ENCODE peak calls at places on chromosomes 11 and 22, in eight cellular contexts. One of them, this sample, is unnamed.
A peak's percentile ranks its signal among the peaks of the same experiment; 100 is the strongest.

GRCh38 chr22:50612715-50613221 is 12.2 kb downstream of the MAPK8IP2 start:
- DNase-seq in NCI-H1930: no peak
- DNase-seq in iris pigment epithelial cell: no peak
- DNase-seq in NCI-H2171: no peak
- DNase-seq in stimulated activated CD4-positive, alpha-beta T cell treated with anti-CD3 and anti-CD28 coated beads, Interleukin-15, amount 100 ng/mL, for 24 hours: peak; percentile 26
- DNase-seq in NCI-H460: no peak
- DNase-seq in HFF-Myc: no peak
- DNase-seq in cardiac muscle cell: no peak
- DNase-seq in this sample: no peak

GRCh38 chr11:68003846-68004550 is at the start of gene UNC93B1:
- DNase-seq in NCI-H1930: no peak
- DNase-seq in iris pigment epithelial cell: peak; percentile 67
- DNase-seq in NCI-H2171: no peak
- DNase-seq in stimulated activated CD4-positive, alpha-beta T cell treated with anti-CD3 and anti-CD28 coated beads, Interleukin-15, amount 100 ng/mL, for 24 hours: peak; percentile 91
- DNase-seq in NCI-H460: peak; percentile 77
- DNase-seq in HFF-Myc: no peak
- DNase-seq in cardiac muscle cell: peak; percentile 86
- DNase-seq in this sample: no peak

GRCh38 chr11:103773059-103773458 is 263.4 kb upstream of the DDI1 start:
- DNase-seq in NCI-H1930: no peak
- DNase-seq in iris pigment epithelial cell: peak; percentile 84
- DNase-seq in NCI-H2171: no peak
- DNase-seq in stimulated activated CD4-positive, alpha-beta T cell treated with anti-CD3 and anti-CD28 coated beads, Interleukin-15, amount 100 ng/mL, for 24 hours: no peak
- DNase-seq in NCI-H460: no peak
- DNase-seq in HFF-Myc: no peak
- DNase-seq in cardiac muscle cell: peak; percentile 95
- DNase-seq in this sample: no peak

GRCh38 chr11:64146036-64146943 is 19.6 kb downstream of the MACROD1 start:
- DNase-seq in NCI-H1930: no peak
- DNase-seq in iris pigment epithelial cell: peak; percentile 31
- DNase-seq in NCI-H2171: peak; percentile 77
- DNase-seq in stimulated activated CD4-positive, alpha-beta T cell treated with anti-CD3 and anti-CD28 coated beads, Interleukin-15, amount 100 ng/mL, for 24 hours: peak; percentile 72
- DNase-seq in NCI-H460: peak; percentile 29
- DNase-seq in HFF-Myc: no peak
- DNase-seq in cardiac muscle cell: peak; percentile 45
- DNase-seq in this sample: peak; percentile 27

GRCh38 chr22:43152001-43152354 is 619 bp downstream of the TSPO start:
- DNase-seq in NCI-H1930: no peak
- DNase-seq in iris pigment epithelial cell: no peak
- DNase-seq in NCI-H2171: no peak
- DNase-seq in stimulated activated CD4-positive, alpha-beta T cell treated with anti-CD3 and anti-CD28 coated beads, Interleukin-15, amount 100 ng/mL, for 24 hours: peak; percentile 23
- DNase-seq in NCI-H460: no peak
- DNase-seq in HFF-Myc: no peak
- DNase-seq in cardiac muscle cell: no peak
- DNase-seq in this sample: no peak

GRCh38 chr22:25172153-25172552 is 27.5 kb upstream of the CRYBB3 start:
- DNase-seq in NCI-H1930: no peak
- DNase-seq in iris pigment epithelial cell: no peak
- DNase-seq in NCI-H2171: no peak
- DNase-seq in stimulated activated CD4-positive, alpha-beta T cell treated with anti-CD3 and anti-CD28 coated beads, Interleukin-15, amount 100 ng/mL, for 24 hours: peak; percentile 43
- DNase-seq in NCI-H460: no peak
- DNase-seq in HFF-Myc: no peak
- DNase-seq in cardiac muscle cell: peak; percentile 12
- DNase-seq in this sample: no peak

GRCh38 chr11:126879516-126879915 is 121.1 kb downstream of the KIRREL3 start:
- DNase-seq in NCI-H1930: no peak
- DNase-seq in iris pigment epithelial cell: no peak
- DNase-seq in NCI-H2171: no peak
- DNase-seq in stimulated activated CD4-positive, alpha-beta T cell treated with anti-CD3 and anti-CD28 coated beads, Interleukin-15, amount 100 ng/mL, for 24 hours: no peak
- DNase-seq in NCI-H460: no peak
- DNase-seq in HFF-Myc: no peak
- DNase-seq in cardiac muscle cell: no peak
- DNase-seq in this sample: no peak

GRCh38 chr11:132064987-132065620 is 694.7 kb downstream of the NTM start:
- DNase-seq in NCI-H1930: no peak
- DNase-seq in iris pigment epithelial cell: peak; percentile 96
- DNase-seq in NCI-H2171: no peak
- DNase-seq in stimulated activated CD4-positive, alpha-beta T cell treated with anti-CD3 and anti-CD28 coated beads, Interleukin-15, amount 100 ng/mL, for 24 hours: no peak
- DNase-seq in NCI-H460: peak; percentile 54
- DNase-seq in HFF-Myc: peak; percentile 78
- DNase-seq in cardiac muscle cell: peak; percentile 95
- DNase-seq in this sample: no peak

GRCh38 chr11:66728760-66729385 is at the start of gene SPTBN2:
- DNase-seq in NCI-H1930: no peak
- DNase-seq in iris pigment epithelial cell: no peak
- DNase-seq in NCI-H2171: peak; percentile 36
- DNase-seq in stimulated activated CD4-positive, alpha-beta T cell treated with anti-CD3 and anti-CD28 coated beads, Interleukin-15, amount 100 ng/mL, for 24 hours: no peak
- DNase-seq in NCI-H460: no peak
- DNase-seq in HFF-Myc: no peak
- DNase-seq in cardiac muscle cell: peak; percentile 22
- DNase-seq in this sample: no peak

GRCh38 chr11:63560506-63561179 is 2.5 kb downstream of the PLAAT2 start:
- DNase-seq in NCI-H1930: no peak
- DNase-seq in iris pigment epithelial cell: no peak
- DNase-seq in NCI-H2171: no peak
- DNase-seq in stimulated activated CD4-positive, alpha-beta T cell treated with anti-CD3 and anti-CD28 coated beads, Interleukin-15, amount 100 ng/mL, for 24 hours: no peak
- DNase-seq in NCI-H460: no peak
- DNase-seq in HFF-Myc: no peak
- DNase-seq in cardiac muscle cell: no peak
- DNase-seq in this sample: no peak

GRCh38 chr11:88484873-88485621 is 147.5 kb upstream of the CTSC start:
- DNase-seq in NCI-H1930: no peak
- DNase-seq in iris pigment epithelial cell: peak; percentile 57
- DNase-seq in NCI-H2171: no peak
- DNase-seq in stimulated activated CD4-positive, alpha-beta T cell treated with anti-CD3 and anti-CD28 coated beads, Interleukin-15, amount 100 ng/mL, for 24 hours: peak; percentile 42
- DNase-seq in NCI-H460: peak; percentile 44
- DNase-seq in HFF-Myc: no peak
- DNase-seq in cardiac muscle cell: peak; percentile 51
- DNase-seq in this sample: no peak

GRCh38 chr11:92834296-92835020 is 135.0 kb upstream of the MTNR1B start:
- DNase-seq in NCI-H1930: no peak
- DNase-seq in iris pigment epithelial cell: no peak
- DNase-seq in NCI-H2171: no peak
- DNase-seq in stimulated activated CD4-positive, alpha-beta T cell treated with anti-CD3 and anti-CD28 coated beads, Interleukin-15, amount 100 ng/mL, for 24 hours: no peak
- DNase-seq in NCI-H460: no peak
- DNase-seq in HFF-Myc: no peak
- DNase-seq in cardiac muscle cell: no peak
- DNase-seq in this sample: no peak

GRCh38 chr11:37511425-37511933 is 913.4 kb upstream of the RAG2 start:
- DNase-seq in NCI-H1930: no peak
- DNase-seq in iris pigment epithelial cell: peak; percentile 64
- DNase-seq in NCI-H2171: no peak
- DNase-seq in stimulated activated CD4-positive, alpha-beta T cell treated with anti-CD3 and anti-CD28 coated beads, Interleukin-15, amount 100 ng/mL, for 24 hours: no peak
- DNase-seq in NCI-H460: no peak
- DNase-seq in HFF-Myc: no peak
- DNase-seq in cardiac muscle cell: peak; percentile 69
- DNase-seq in this sample: no peak

GRCh38 chr11:96753997-96754396 is 364.2 kb downstream of the JRKL start:
- DNase-seq in NCI-H1930: no peak
- DNase-seq in iris pigment epithelial cell: no peak
- DNase-seq in NCI-H2171: no peak
- DNase-seq in stimulated activated CD4-positive, alpha-beta T cell treated with anti-CD3 and anti-CD28 coated beads, Interleukin-15, amount 100 ng/mL, for 24 hours: no peak
- DNase-seq in NCI-H460: no peak
- DNase-seq in HFF-Myc: no peak
- DNase-seq in cardiac muscle cell: no peak
- DNase-seq in this sample: no peak

GRCh38 chr11:22479133-22479690 is 141.0 kb downstream of the SLC17A6 start:
- DNase-seq in NCI-H1930: no peak
- DNase-seq in iris pigment epithelial cell: peak; percentile 44
- DNase-seq in NCI-H2171: no peak
- DNase-seq in stimulated activated CD4-positive, alpha-beta T cell treated with anti-CD3 and anti-CD28 coated beads, Interleukin-15, amount 100 ng/mL, for 24 hours: no peak
- DNase-seq in NCI-H460: no peak
- DNase-seq in HFF-Myc: no peak
- DNase-seq in cardiac muscle cell: no peak
- DNase-seq in this sample: no peak

GRCh38 chr11:19395050-19395449 is 154.3 kb upstream of the E2F8 start:
- DNase-seq in NCI-H1930: no peak
- DNase-seq in iris pigment epithelial cell: no peak
- DNase-seq in NCI-H2171: no peak
- DNase-seq in stimulated activated CD4-positive, alpha-beta T cell treated with anti-CD3 and anti-CD28 coated beads, Interleukin-15, amount 100 ng/mL, for 24 hours: no peak
- DNase-seq in NCI-H460: no peak
- DNase-seq in HFF-Myc: no peak
- DNase-seq in cardiac muscle cell: no peak
- DNase-seq in this sample: no peak

GRCh38 chr11:75277211-75277805 is 36.7 kb downstream of the TPBGL start:
- DNase-seq in NCI-H1930: no peak
- DNase-seq in iris pigment epithelial cell: no peak
- DNase-seq in NCI-H2171: no peak
- DNase-seq in stimulated activated CD4-positive, alpha-beta T cell treated with anti-CD3 and anti-CD28 coated beads, Interleukin-15, amount 100 ng/mL, for 24 hours: peak; percentile 0
- DNase-seq in NCI-H460: no peak
- DNase-seq in HFF-Myc: no peak
- DNase-seq in cardiac muscle cell: no peak
- DNase-seq in this sample: no peak

GRCh38 chr11:120212259-120212888 is 1.5 kb downstream of the OAF start:
- DNase-seq in NCI-H1930: no peak
- DNase-seq in iris pigment epithelial cell: no peak
- DNase-seq in NCI-H2171: no peak
- DNase-seq in stimulated activated CD4-positive, alpha-beta T cell treated with anti-CD3 and anti-CD28 coated beads, Interleukin-15, amount 100 ng/mL, for 24 hours: no peak
- DNase-seq in NCI-H460: no peak
- DNase-seq in HFF-Myc: no peak
- DNase-seq in cardiac muscle cell: no peak
- DNase-seq in this sample: no peak

GRCh38 chr11:64751136-64751535 is 7.2 kb upstream of the RASGRP2 start:
- DNase-seq in NCI-H1930: no peak
- DNase-seq in iris pigment epithelial cell: no peak
- DNase-seq in NCI-H2171: no peak
- DNase-seq in stimulated activated CD4-positive, alpha-beta T cell treated with anti-CD3 and anti-CD28 coated beads, Interleukin-15, amount 100 ng/mL, for 24 hours: no peak
- DNase-seq in NCI-H460: no peak
- DNase-seq in HFF-Myc: no peak
- DNase-seq in cardiac muscle cell: no peak
- DNase-seq in this sample: no peak

GRCh38 chr11:12075822-12076821 is 34.3 kb upstream of the MICAL2 start:
- DNase-seq in NCI-H1930: no peak
- DNase-seq in iris pigment epithelial cell: peak; percentile 100
- DNase-seq in NCI-H2171: no peak
- DNase-seq in stimulated activated CD4-positive, alpha-beta T cell treated with anti-CD3 and anti-CD28 coated beads, Interleukin-15, amount 100 ng/mL, for 24 hours: no peak
- DNase-seq in NCI-H460: no peak
- DNase-seq in HFF-Myc: peak; percentile 87
- DNase-seq in cardiac muscle cell: peak; percentile 94
- DNase-seq in this sample: no peak

GRCh38 chr11:94895451-94895850 is 77.9 kb downstream of the CWC15 start:
- DNase-seq in NCI-H1930: no peak
- DNase-seq in iris pigment epithelial cell: peak; percentile 94
- DNase-seq in NCI-H2171: no peak
- DNase-seq in stimulated activated CD4-positive, alpha-beta T cell treated with anti-CD3 and anti-CD28 coated beads, Interleukin-15, amount 100 ng/mL, for 24 hours: no peak
- DNase-seq in NCI-H460: no peak
- DNase-seq in HFF-Myc: no peak
- DNase-seq in cardiac muscle cell: peak; percentile 63
- DNase-seq in this sample: no peak

GRCh38 chr11:35649984-35650383 is 12.6 kb upstream of the TRIM44 start:
- DNase-seq in NCI-H1930: no peak
- DNase-seq in iris pigment epithelial cell: peak; percentile 90
- DNase-seq in NCI-H2171: no peak
- DNase-seq in stimulated activated CD4-positive, alpha-beta T cell treated with anti-CD3 and anti-CD28 coated beads, Interleukin-15, amount 100 ng/mL, for 24 hours: peak; percentile 6
- DNase-seq in NCI-H460: no peak
- DNase-seq in HFF-Myc: no peak
- DNase-seq in cardiac muscle cell: peak; percentile 32
- DNase-seq in this sample: no peak

GRCh38 chr11:130480721-130481140 is 32.3 kb downstream of the ADAMTS15 start:
- DNase-seq in NCI-H1930: no peak
- DNase-seq in iris pigment epithelial cell: peak; percentile 11
- DNase-seq in NCI-H2171: no peak
- DNase-seq in stimulated activated CD4-positive, alpha-beta T cell treated with anti-CD3 and anti-CD28 coated beads, Interleukin-15, amount 100 ng/mL, for 24 hours: no peak
- DNase-seq in NCI-H460: no peak
- DNase-seq in HFF-Myc: no peak
- DNase-seq in cardiac muscle cell: peak; percentile 56
- DNase-seq in this sample: no peak

This sample was measured in DMS 273 treated with DMSO at 0.1 percent for 48 hours.